ENCODE peak calls at places on chromosome 19, in eight cellular contexts. O is thyroid gland, J is heart left ventricle, Q is esophagus squamous epithelium, C is breast epithelium, B is lower leg skin, K is tibial nerve, T is GM12892. R is an unnamed sample.

GRCh38 chr19:41407271-41407670 is 9.7 kb downstream of the BCKDHA start:
- DNase-seq in O (peak), J (peak), Q (no peak), C (no peak), B (no peak), K (no peak), T (no peak), R (no peak)

GRCh38 chr19:15213715-15214381 is 13.1 kb upstream of the NOTCH3 start:
- DNase-seq in O (no peak), J (peak), Q (no peak), C (no peak), B (no peak), K (no peak), T (no peak), R (no peak)

GRCh38 chr19:56917998-56918397 is 77.5 kb upstream of the PEG3 start:
- DNase-seq in O (no peak), J (no peak), Q (no peak), C (no peak), B (no peak), K (no peak), T (no peak), R (no peak)

GRCh38 chr19:5705552-5705951 is 14.4 kb downstream of the LONP1 start:
- DNase-seq in O (no peak), J (no peak), Q (no peak), C (no peak), B (no peak), K (no peak), T (no peak), R (no peak)

GRCh38 chr19:12936582-12936981 is 1.8 kb upstream of the CALR start:
- DNase-seq in O (no peak), J (no peak), Q (no peak), C (no peak), B (no peak), K (no peak), T (no peak), R (no peak)

GRCh38 chr19:31838163-31838798 is 489.0 kb upstream of the TSHZ3 start:
- DNase-seq in O (peak), J (no peak), Q (no peak), C (no peak), B (no peak), K (no peak), T (no peak), R (no peak)

GRCh38 chr19:47247308-47247990 is 8.9 kb upstream of the CCDC9 start:
- DNase-seq in O (peak), J (peak), Q (no peak), C (peak), B (peak), K (peak), T (no peak), R (no peak)

GRCh38 chr19:49983645-49984229 is 22.8 kb upstream of the SIGLEC11 start:
- DNase-seq in O (peak), J (peak), Q (no peak), C (no peak), B (peak), K (peak), T (peak), R (peak)

GRCh38 chr19:17772172-17772571 is 20.9 kb downstream of the FCHO1 start:
- DNase-seq in O (no peak), J (no peak), Q (no peak), C (no peak), B (no peak), K (no peak), T (no peak), R (no peak)

GRCh38 chr19:17687141-17687856 is 855 bp downstream of the UNC13A start:
- DNase-seq in O (no peak), J (no peak), Q (no peak), C (no peak), B (no peak), K (no peak), T (no peak), R (no peak)

GRCh38 chr19:23283925-23284324 is 33.7 kb upstream of the ZNF724 start:
- DNase-seq in O (peak), J (peak), Q (no peak), C (peak), B (no peak), K (peak), T (no peak), R (peak)

GRCh38 chr19:15353908-15354307 is 21.6 kb upstream of the BRD4 start:
- DNase-seq in O (no peak), J (no peak), Q (no peak), C (no peak), B (no peak), K (no peak), T (no peak), R (no peak)

GRCh38 chr19:9861503-9861902 is 26.4 kb downstream of the PIN1 start:
- DNase-seq in O (no peak), J (no peak), Q (no peak), C (no peak), B (no peak), K (no peak), T (no peak), R (no peak)

GRCh38 chr19:15187026-15188007 is 13.5 kb downstream of the NOTCH3 start:
- DNase-seq in O (no peak), J (no peak), Q (no peak), C (no peak), B (no peak), K (no peak), T (no peak), R (no peak)

GRCh38 chr19:12766051-12766521 is 9.3 kb downstream of the HOOK2 start:
- DNase-seq in O (peak), J (peak), Q (no peak), C (peak), B (no peak), K (peak), T (peak), R (peak)

GRCh38 chr19:8528500-8528899 is 14.5 kb upstream of the ZNF414 start:
- DNase-seq in O (peak), J (no peak), Q (no peak), C (no peak), B (no peak), K (no peak), T (no peak), R (no peak)

GRCh38 chr19:46748325-46749109 is 2.3 kb upstream of the STRN4 start:
- DNase-seq in O (peak), J (peak), Q (no peak), C (no peak), B (no peak), K (peak), T (no peak), R (no peak)

GRCh38 chr19:5246554-5247155 is 94.0 kb downstream of the PTPRS start:
- DNase-seq in O (no peak), J (no peak), Q (no peak), C (no peak), B (no peak), K (no peak), T (no peak), R (no peak)

GRCh38 chr19:18287836-18288772 is 6.7 kb upstream of the JUND start:
- DNase-seq in O (peak), J (no peak), Q (no peak), C (no peak), B (no peak), K (no peak), T (no peak), R (no peak)

GRCh38 chr19:39595950-39596349 is 6.4 kb upstream of the LGALS13 start:
- DNase-seq in O (no peak), J (no peak), Q (no peak), C (no peak), B (no peak), K (no peak), T (no peak), R (no peak)

DNA sequence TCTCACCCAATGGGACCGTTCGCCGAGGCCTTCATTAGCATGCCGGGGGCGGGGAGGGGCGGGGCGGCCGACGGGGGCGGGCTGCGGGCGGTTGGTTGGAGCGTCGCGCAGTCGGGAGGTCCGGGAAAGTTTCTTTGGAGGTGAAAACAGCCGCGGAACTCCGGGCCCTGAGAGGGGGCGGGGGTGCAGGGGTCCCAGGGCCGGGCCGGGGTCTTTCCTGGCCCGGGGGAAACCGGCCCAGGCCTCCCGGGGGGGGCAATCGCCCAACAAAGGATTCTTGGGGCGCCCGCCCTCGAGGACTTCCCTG is at the start of gene HMG20B:
- DNase-seq in O (no peak), J (no peak), Q (no peak), C (no peak), B (no peak), K (no peak), T (no peak), R (no peak)
- TF ChIP-seq POLR2A in O (no peak), J (no peak), Q (no peak), C (peak), B (no peak), K (peak), T (no peak), R (no peak)

DNA sequence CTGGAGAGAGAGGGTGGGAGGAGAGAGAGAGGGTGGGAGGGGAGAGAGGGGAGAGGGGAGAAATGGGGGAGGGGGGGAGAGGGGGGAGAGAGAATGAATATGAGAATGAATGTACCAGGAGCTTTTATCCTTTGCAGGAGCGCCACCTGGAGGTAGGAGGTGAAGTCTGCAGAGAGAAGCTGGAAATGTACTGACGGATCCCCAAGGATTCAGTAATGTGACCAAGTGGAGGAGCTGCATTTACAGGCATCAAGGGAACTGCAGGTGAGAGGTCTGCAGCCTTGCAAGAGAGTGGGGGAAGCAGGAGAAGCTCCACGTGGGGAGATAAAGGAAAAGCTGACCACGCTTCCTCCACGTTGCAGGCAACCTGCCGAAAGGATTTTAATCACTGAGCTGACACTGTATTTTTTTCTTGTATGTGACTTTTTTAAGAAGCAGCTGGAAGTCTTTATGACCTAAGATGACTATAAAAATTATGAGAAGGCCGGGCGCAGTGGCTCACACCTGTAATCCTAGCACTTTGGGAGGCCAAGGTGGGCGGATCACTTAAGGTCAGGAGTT is 33.7 kb downstream of the VSTM1 start:
- DNase-seq in O (peak), J (peak), Q (no peak), C (no peak), B (peak), K (peak), T (no peak), R (no peak)
- TF ChIP-seq POLR2A in O (no peak), J (no peak), Q (no peak), C (no peak), B (no peak), K (no peak), T (no peak), R (no peak)

GRCh38 chr19:30629086-30629485 is 256.9 kb downstream of the ZNF536 start:
- DNase-seq in O (no peak), J (no peak), Q (no peak), C (no peak), B (no peak), K (no peak), T (no peak), R (no peak)

GRCh38 chr19:30625947-30626346 is 253.8 kb downstream of the ZNF536 start:
- DNase-seq in O (no peak), J (no peak), Q (no peak), C (no peak), B (no peak), K (no peak), T (no peak), R (no peak)

GRCh38 chr19:30630289-30631034 is 258.3 kb downstream of the ZNF536 start:
- DNase-seq in O (no peak), J (no peak), Q (no peak), C (no peak), B (no peak), K (no peak), T (no peak), R (no peak)

GRCh38 chr19:30622276-30622675 is 250.1 kb downstream of the ZNF536 start:
- DNase-seq in O (no peak), J (no peak), Q (no peak), C (no peak), B (no peak), K (no peak), T (no peak), R (no peak)

GRCh38 chr19:30626567-30626966 is 254.4 kb downstream of the ZNF536 start:
- DNase-seq in O (no peak), J (no peak), Q (no peak), C (no peak), B (no peak), K (no peak), T (no peak), R (no peak)
- TF ChIP-seq POLR2A in O (no peak), J (no peak), Q (no peak), C (no peak), B (no peak), K (no peak), T (no peak), R (no peak)

GRCh38 chr19:7101498-7102253 is 32.2 kb downstream of the ZNF557 start:
- DNase-seq in O (no peak), J (no peak), Q (no peak), C (no peak), B (no peak), K (no peak), T (no peak), R (no peak)
- TF ChIP-seq POLR2A in O (no peak), J (no peak), Q (no peak), C (no peak), B (no peak), K (no peak), T (no peak), R (no peak)

DNA sequence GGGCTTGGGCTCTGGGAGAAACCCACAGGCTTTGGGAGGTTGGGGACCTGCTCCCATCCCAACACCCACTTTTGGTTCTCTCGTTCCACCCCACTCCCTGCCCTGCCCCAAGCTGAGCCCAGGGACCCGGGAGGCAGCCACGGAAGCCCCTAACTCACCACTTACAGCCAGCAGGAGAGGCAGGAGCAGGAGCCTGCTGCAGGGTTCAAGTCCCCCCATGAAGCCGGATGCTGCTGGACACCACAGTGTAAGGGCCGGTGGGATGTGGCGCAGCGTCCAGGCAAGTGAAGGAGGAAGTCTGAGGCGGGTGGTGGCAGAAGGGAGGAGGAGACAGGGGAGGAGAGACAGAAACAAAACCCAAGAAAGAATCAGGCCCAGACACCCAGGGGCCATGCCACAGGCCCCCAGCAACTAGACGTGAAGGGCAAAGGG is at the start of gene TYROBP:
- DNase-seq in O (no peak), J (peak), Q (no peak), C (no peak), B (peak), K (peak), T (no peak), R (no peak)
- TF ChIP-seq POLR2A in O (no peak), J (no peak), Q (no peak), C (no peak), B (no peak), K (no peak), T (no peak), R (no peak)

GRCh38 chr19:7312816-7313215 is 18.6 kb upstream of the INSR start:
- DNase-seq in O (no peak), J (no peak), Q (no peak), C (no peak), B (no peak), K (no peak), T (no peak), R (no peak)

GRCh38 chr19:7307590-7308218 is 13.5 kb upstream of the INSR start:
- DNase-seq in O (no peak), J (no peak), Q (no peak), C (no peak), B (no peak), K (no peak), T (no peak), R (no peak)

DNA sequence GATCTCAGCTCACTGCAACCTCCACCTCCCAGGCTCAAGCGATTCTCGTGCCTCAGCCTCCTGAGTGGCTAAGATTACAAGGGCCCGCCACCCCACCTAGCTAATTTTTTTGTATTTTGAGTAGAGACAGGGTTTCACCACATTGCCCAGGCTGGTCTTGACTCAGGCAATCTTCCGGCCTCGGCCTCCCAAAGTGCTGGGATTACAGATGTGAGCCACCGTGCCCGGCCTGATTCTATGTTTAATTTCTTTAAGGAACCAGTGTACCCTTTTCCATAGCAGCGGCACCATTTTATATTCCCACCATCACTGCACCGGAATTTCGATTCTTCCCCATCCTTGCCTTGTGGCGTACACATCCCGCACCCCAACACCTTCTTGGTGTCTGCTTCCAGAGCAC is 17.7 kb upstream of the INSR start:
- DNase-seq in O (no peak), J (no peak), Q (no peak), C (no peak), B (no peak), K (no peak), T (no peak), R (no peak)
- TF ChIP-seq POLR2A in O (no peak), J (no peak), Q (no peak), C (no peak), B (no peak), K (no peak), T (no peak), R (no peak)

DNA sequence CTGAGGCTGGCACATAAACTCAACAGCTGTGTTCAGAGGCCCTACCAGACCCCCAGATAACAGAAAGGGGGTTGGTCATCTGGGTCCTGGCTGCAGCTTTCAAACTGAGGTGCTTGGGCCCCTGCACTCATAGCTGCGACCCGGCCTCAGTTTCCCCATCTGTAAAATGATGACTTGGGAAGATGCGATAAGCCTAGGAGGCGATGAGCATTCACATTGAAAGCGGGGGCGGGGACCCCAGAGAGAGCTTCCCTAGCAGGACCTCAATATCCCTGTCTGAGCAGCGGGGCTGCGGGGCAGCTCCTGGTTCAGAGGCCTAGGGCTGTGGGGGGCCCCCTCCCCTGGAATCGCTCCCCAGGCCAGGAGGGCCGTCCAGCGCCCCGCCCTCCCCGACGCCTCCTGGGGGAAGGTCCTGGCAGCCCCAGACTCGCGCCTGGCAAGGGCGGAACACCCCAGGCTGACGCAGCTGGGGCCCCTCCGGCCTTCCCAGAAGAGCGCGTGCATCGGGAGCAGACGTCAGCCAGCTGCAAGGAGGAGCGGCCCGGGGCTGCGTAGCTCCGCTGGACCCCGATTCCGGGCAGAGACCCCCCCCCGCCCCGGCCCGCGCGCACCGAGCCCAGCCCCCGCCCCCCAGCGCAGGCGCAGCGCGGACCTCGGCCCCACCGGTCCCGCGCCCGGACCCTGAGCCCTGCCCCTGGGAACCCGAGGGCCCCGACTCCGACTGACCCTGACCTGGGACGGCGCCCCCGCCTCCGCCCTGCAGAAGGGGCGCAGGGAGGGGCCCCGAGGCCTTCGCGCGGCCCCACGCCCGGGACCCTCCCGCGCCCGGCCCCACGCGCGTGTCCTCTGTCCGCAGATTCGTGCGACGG is 3.5 kb downstream of the FSTL3 start:
- DNase-seq in O (peak), J (peak), Q (no peak), C (peak), B (no peak), K (peak), T (peak), R (no peak)
- TF ChIP-seq POLR2A in O (no peak), J (no peak), Q (no peak), C (no peak), B (no peak), K (no peak), T (no peak), R (no peak)

DNA sequence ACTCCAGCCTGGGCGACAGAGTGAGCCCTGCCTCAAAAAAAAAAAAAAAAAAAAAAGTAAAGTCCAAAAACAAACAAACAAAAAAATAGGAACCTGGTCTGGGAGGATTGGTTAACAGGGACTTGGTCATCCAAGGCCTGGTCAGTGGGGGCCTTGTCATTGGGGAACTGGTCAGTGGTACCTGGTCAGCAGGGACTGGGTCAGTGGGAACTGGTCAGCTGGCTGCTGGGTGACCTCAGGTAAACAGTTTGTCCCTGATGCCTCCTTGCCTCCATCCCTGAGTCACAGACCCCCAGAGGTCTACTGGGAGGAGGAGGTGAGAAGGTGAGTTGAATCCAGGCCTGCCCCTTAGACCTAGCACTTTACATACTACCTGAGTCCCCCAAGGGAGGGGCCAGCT is 5.7 kb upstream of the ZNF14 start:
- DNase-seq in O (no peak), J (no peak), Q (no peak), C (no peak), B (no peak), K (no peak), T (no peak), R (no peak)
- TF ChIP-seq POLR2A in O (no peak), J (no peak), Q (no peak), C (no peak), B (no peak), K (no peak), T (no peak), R (no peak)

GRCh38 chr19:3047307-3048189 is 14.7 kb downstream of the TLE5 start:
- DNase-seq in O (peak), J (peak), Q (no peak), C (peak), B (peak), K (peak), T (no peak), R (no peak)
- TF ChIP-seq POLR2A in O (no peak), J (no peak), Q (no peak), C (no peak), B (no peak), K (peak), T (no peak), R (no peak)